ENCODE peak calls at places on chromosome 22, in nine cellular contexts. Y is GM04503; I is iris pigment epithelial cell; F is astrocyte of the cerebellum; J is activated gamma-delta T cell; Z is astrocyte of the spinal cord; X is Ammon's horn; A is activated naive CD8-positive, alpha-beta T cell treated with anti-CD3 and anti-CD28 coated beads, Interleukin-2, amount 50 U/mL, for 24 hours; H is NCI-H187. R is an unnamed sample.

GRCh38 chr22:39179401-39179827 is 26.9 kb upstream of the CBX7 start:
- DNase-seq in F (no peak), I (no peak), Y (no peak), A (no peak), J (no peak), H (no peak), Z (no peak), X (no peak), R (no peak)

GRCh38 chr22:43976861-43977795 is 21.9 kb downstream of the SAMM50 start:
- DNase-seq in J (no peak), Z (no peak), I (no peak), H (no peak), A (no peak), X (no peak), F (no peak), Y (no peak), R (no peak)

GRCh38 chr22:38505595-38506117 is 455 bp downstream of the DDX17 start:
- DNase-seq in F (peak), Z (peak), Y (no peak), X (peak), A (peak), J (no peak), I (peak), H (no peak), R (peak)

GRCh38 chr22:33923033-33923432 is 2.8 kb upstream of the LARGE1 start:
- DNase-seq in I (no peak), H (no peak), X (no peak), J (no peak), Z (no peak), A (no peak), Y (no peak), F (no peak), R (peak)

GRCh38 chr22:21816787-21817496 is 50.5 kb downstream of the MAPK1 start:
- DNase-seq in H (no peak), F (peak), I (peak), Z (peak), A (peak), X (peak), Y (peak), J (no peak), R (peak)

GRCh38 chr22:45424241-45424731 is 10.8 kb downstream of the RIBC2 start:
- DNase-seq in H (no peak), X (no peak), A (no peak), Z (no peak), I (no peak), F (no peak), Y (no peak), J (no peak), R (no peak)

GRCh38 chr22:48566741-48567140 is 1260.9 kb downstream of the BRD1 start:
- DNase-seq in H (no peak), X (no peak), I (no peak), Z (no peak), J (no peak), Y (peak), A (no peak), F (no peak), R (no peak)

GRCh38 chr22:38831166-38831945 is 12.5 kb downstream of the NPTXR start:
- DNase-seq in F (no peak), Y (no peak), H (no peak), Z (peak), X (no peak), A (no peak), I (peak), J (no peak), R (peak)

GRCh38 chr22:50270302-50271010 is at the start of gene MAPK11:
- DNase-seq in F (no peak), Z (peak), J (peak), I (peak), X (peak), A (peak), H (no peak), Y (no peak), R (peak)

GRCh38 chr22:20429254-20430100 is 8.1 kb downstream of the SCARF2 start:
- DNase-seq in I (no peak), X (no peak), Y (no peak), Z (no peak), A (peak), J (peak), F (no peak), H (no peak), R (no peak)

GRCh38 chr22:27625769-27626674 is 175.5 kb downstream of the MN1 start:
- DNase-seq in F (no peak), I (no peak), J (no peak), A (no peak), Y (no peak), Z (no peak), H (no peak), X (no peak), R (peak)

GRCh38 chr22:20550851-20551744 is 43.7 kb downstream of the MED15 start:
- DNase-seq in I (peak), H (no peak), F (no peak), Y (no peak), A (peak), X (peak), Z (peak), J (no peak), R (peak)

GRCh38 chr22:27990879-27991278 is 71.8 kb upstream of the PITPNB start:
- DNase-seq in I (peak), A (no peak), Y (no peak), H (no peak), Z (peak), J (no peak), F (no peak), X (no peak), R (peak)

GRCh38 chr22:17493384-17493981 is 69.8 kb upstream of the SLC25A18 start:
- DNase-seq in J (no peak), F (no peak), I (no peak), X (no peak), H (no peak), Y (no peak), A (no peak), Z (no peak), R (no peak)

GRCh38 chr22:25930710-25931353 is 188.8 kb downstream of the MYO18B start:
- DNase-seq in J (no peak), A (no peak), Z (no peak), H (peak), Y (no peak), X (no peak), F (no peak), I (no peak), R (no peak)

GRCh38 chr22:22022977-22023534 is 40.5 kb upstream of the TOP3B start:
- DNase-seq in F (no peak), I (no peak), J (no peak), Y (no peak), A (no peak), H (no peak), Z (no peak), X (no peak), R (no peak)

GRCh38 chr22:23685205-23685784 is 5.5 kb upstream of the RGL4 start:
- DNase-seq in Y (no peak), X (no peak), F (no peak), H (no peak), I (peak), Z (no peak), J (no peak), A (no peak), R (peak)

GRCh38 chr22:36569999-36570398 is 41.0 kb upstream of the EIF3D start:
- DNase-seq in H (no peak), Z (no peak), F (no peak), J (no peak), A (no peak), I (peak), X (no peak), Y (no peak), R (peak)

GRCh38 chr22:34055525-34056200 is 135.4 kb upstream of the LARGE1 start:
- DNase-seq in F (no peak), H (no peak), J (no peak), Y (no peak), X (no peak), Z (no peak), A (no peak), I (no peak), R (no peak)

GRCh38 chr22:46596819-46597218 is 23.4 kb upstream of the GRAMD4 start:
- DNase-seq in J (no peak), I (no peak), Y (no peak), X (no peak), H (no peak), F (no peak), Z (no peak), A (no peak), R (no peak)

GRCh38 chr22:19703869-19704268 is 10.4 kb upstream of the SEPTIN5 start:
- DNase-seq in J (no peak), H (no peak), A (no peak), X (peak), F (no peak), Y (no peak), I (no peak), Z (no peak), R (no peak)

GRCh38 chr22:29661355-29661754 is 57.9 kb downstream of the NF2 start:
- DNase-seq in Z (peak), X (no peak), J (no peak), Y (no peak), A (no peak), H (no peak), I (peak), F (no peak), R (peak)

GRCh38 chr22:23970816-23971482 is 3.3 kb downstream of the DDT start:
- DNase-seq in F (no peak), Y (no peak), Z (no peak), X (no peak), I (no peak), H (no peak), J (no peak), A (no peak), R (no peak)

GRCh38 chr22:26648011-26648497 is 9.3 kb upstream of the MIAT start:
- DNase-seq in J (peak), X (no peak), H (peak), Y (no peak), A (peak), Z (no peak), I (no peak), F (no peak), R (no peak)

GRCh38 chr22:45200862-45201511 is 37.3 kb downstream of the NUP50 start:
- DNase-seq in F (peak), I (peak), Z (peak), J (no peak), H (no peak), A (no peak), X (no peak), Y (no peak), R (peak)

GRCh38 chr22:36467042-36467810 is 14.2 kb downstream of the TXN2 start:
- DNase-seq in Y (no peak), H (no peak), X (no peak), F (peak), J (no peak), I (peak), A (no peak), Z (peak), R (peak)

GRCh38 chr22:17917490-17917983 is 106.8 kb downstream of the MICAL3 start:
- DNase-seq in Z (no peak), J (no peak), I (no peak), Y (no peak), F (no peak), X (no peak), A (no peak), H (no peak), R (no peak)

GRCh38 chr22:36425977-36426523 is 38.3 kb upstream of the MYH9 start:
- DNase-seq in Z (no peak), H (no peak), I (peak), X (no peak), F (no peak), A (no peak), Y (no peak), J (no peak), R (peak)

GRCh38 chr22:26579331-26579886 is 10.5 kb downstream of the TPST2 start:
- DNase-seq in J (peak), A (peak), Y (no peak), H (no peak), X (peak), Z (no peak), F (no peak), I (no peak), R (no peak)

GRCh38 chr22:22085702-22086500 is 103.3 kb upstream of the TOP3B start:
- DNase-seq in H (no peak), F (no peak), I (peak), J (no peak), Z (no peak), A (no peak), Y (peak), X (no peak), R (peak)

GRCh38 chr22:36335621-36336020 is 52.1 kb downstream of the MYH9 start:
- DNase-seq in Y (no peak), I (no peak), F (no peak), Z (no peak), J (no peak), A (no peak), X (no peak), H (no peak), R (no peak)

GRCh38 chr22:19783531-19784395 is 23.2 kb downstream of the TBX1 start:
- DNase-seq in F (no peak), A (no peak), J (no peak), X (no peak), I (no peak), H (no peak), Z (no peak), Y (no peak), R (no peak)

GRCh38 chr22:20975541-20976290 is 6.4 kb upstream of the LZTR1 start:
- DNase-seq in Y (no peak), A (no peak), F (no peak), Z (no peak), I (no peak), X (no peak), H (no peak), J (no peak), R (no peak)

R was measured in EH.